ENCODE peak calls at places on chromosomes 5 and 9, in ten cellular contexts. B is activated naive CD4-positive, alpha-beta T cell treated with anti-CD3 and anti-CD28 coated beads, Interleukin-2, amount 10 ng/mL, durations not matched to agents 7 days and 5 days; Z is stromal cell of bone marrow; H is NCI-H460; A is LHCN-M2; T is astrocyte of the spinal cord; Y is MM.1S; Q is activated CD8-positive, alpha-beta T cell treated with anti-CD3 and anti-CD28 coated beads for 36 hours; R is CD4-positive, alpha-beta T cell; S is HTR-8/SVneo. P is an unnamed sample.

GRCh38 chr5:12114075-12114474 is 209.8 kb upstream of the CTNND2 start:
- DNase-seq in H (no peak), Q (no peak), R (no peak), Z (no peak), A (no peak), T (no peak), Y (no peak), S (no peak), B (no peak), P (no peak)

GRCh38 chr5:143085319-143085917 is 315.2 kb downstream of the ARHGAP26 start:
- DNase-seq in T (no peak), S (no peak), B (no peak), Y (no peak), R (no peak), Z (no peak), H (no peak), A (no peak), Q (no peak), P (no peak)

GRCh38 chr5:24042688-24043087 is 535.3 kb downstream of the PRDM9 start:
- DNase-seq in R (no peak), Y (no peak), H (no peak), Z (no peak), S (no peak), A (no peak), B (no peak), Q (no peak), T (no peak), P (no peak)

GRCh38 chr5:180142824-180143610 is 66.0 kb downstream of the RASGEF1C start:
- DNase-seq in Q (no peak), A (no peak), R (no peak), S (no peak), Y (no peak), B (no peak), T (no peak), Z (no peak), H (no peak), P (no peak)

GRCh38 chr9:136228107-136228875 is 17.3 kb downstream of the QSOX2 start:
- DNase-seq in Z (peak), A (peak), Y (no peak), B (no peak), H (peak), T (peak), R (no peak), Q (no peak), S (peak), P (no peak)

GRCh38 chr9:129694265-129694664 is 28.8 kb downstream of the PRRX2 start:
- DNase-seq in Q (no peak), T (no peak), R (no peak), S (no peak), A (no peak), H (no peak), Z (no peak), Y (no peak), B (no peak), P (no peak)

GRCh38 chr5:55855509-55855908 is 4.4 kb downstream of the IL31RA start:
- DNase-seq in Q (peak), A (no peak), S (peak), T (peak), B (peak), R (no peak), Z (no peak), H (no peak), Y (no peak), P (no peak)

GRCh38 chr9:112527959-112528358 is 41.3 kb downstream of the KIAA1958 start:
- DNase-seq in Q (no peak), H (no peak), Y (no peak), B (no peak), A (no peak), T (no peak), Z (no peak), R (no peak), S (no peak), P (no peak)

GRCh38 chr9:37949576-37949975 is 45.6 kb upstream of the SLC25A51 start:
- DNase-seq in S (no peak), H (no peak), Y (no peak), A (peak), B (no peak), R (no peak), T (no peak), Z (no peak), Q (no peak), P (no peak)

GRCh38 chr5:139912158-139912557 is 116.5 kb downstream of the PSD2 start:
- DNase-seq in Z (no peak), H (no peak), B (no peak), Q (no peak), S (no peak), T (no peak), A (no peak), Y (no peak), R (no peak), P (no peak)

GRCh38 chr5:38258319-38259061 is at the start of gene EGFLAM:
- DNase-seq in Z (no peak), R (no peak), T (peak), Q (peak), Y (no peak), A (no peak), B (peak), S (peak), H (no peak), P (no peak)

GRCh38 chr5:94700592-94700991 is 82.1 kb downstream of the SLF1 start:
- DNase-seq in Y (no peak), S (no peak), B (no peak), A (no peak), T (no peak), Q (no peak), H (peak), Z (no peak), R (no peak), P (no peak)

GRCh38 chr5:1882337-1883119 is at the start of gene IRX4:
- DNase-seq in R (no peak), Q (no peak), H (peak), S (no peak), B (no peak), A (no peak), Y (no peak), T (no peak), Z (no peak), P (no peak)

GRCh38 chr9:129595323-129595741 is 25.6 kb downstream of the C9orf50 start:
- DNase-seq in T (peak), H (no peak), B (no peak), Q (no peak), A (no peak), S (no peak), R (no peak), Z (no peak), Y (peak), P (no peak)

GRCh38 chr9:72305102-72305546 is 59.9 kb downstream of the ZFAND5 start:
- DNase-seq in Z (peak), A (peak), S (no peak), R (no peak), Y (peak), H (no peak), B (peak), Q (no peak), T (no peak), P (peak)

GRCh38 chr9:38026840-38027527 is 42.0 kb downstream of the SHB start:
- DNase-seq in R (no peak), B (no peak), S (no peak), Y (no peak), Z (no peak), Q (no peak), T (no peak), A (no peak), H (no peak), P (no peak)

GRCh38 chr5:39209924-39210323 is 9.4 kb downstream of the FYB1 start:
- DNase-seq in B (peak), A (no peak), H (no peak), Z (no peak), Y (no peak), T (no peak), R (peak), Q (peak), S (no peak), P (peak)

GRCh38 chr9:135734616-135735144 is 32.7 kb downstream of the KCNT1 start:
- DNase-seq in T (no peak), R (no peak), S (no peak), B (no peak), Y (no peak), Q (no peak), A (no peak), Z (no peak), H (no peak), P (no peak)

GRCh38 chr9:76537150-76537646 is 78.2 kb downstream of the GCNT1 start:
- DNase-seq in B (no peak), Q (no peak), T (no peak), H (no peak), S (no peak), R (no peak), A (no peak), Y (no peak), Z (no peak), P (no peak)

GRCh38 chr9:5798581-5798980 is 34.3 kb downstream of the ERMP1 start:
- DNase-seq in Y (no peak), B (no peak), S (no peak), R (no peak), Z (no peak), H (no peak), A (no peak), T (no peak), Q (no peak), P (no peak)

GRCh38 chr9:23769307-23769935 is 56.6 kb downstream of the ELAVL2 start:
- DNase-seq in B (no peak), R (no peak), Y (no peak), A (peak), S (peak), H (no peak), Z (peak), Q (no peak), T (peak), P (no peak)

GRCh38 chr9:34771023-34771422 is 61.1 kb upstream of the CCL21 start:
- DNase-seq in S (no peak), Q (no peak), R (no peak), Z (no peak), T (no peak), Y (no peak), B (no peak), H (peak), A (peak), P (no peak)

P was measured in T-helper 22 cell.